ENCODE peak calls at places on chromosomes 5 and 9, in seven cellular contexts. W is epithelial cell of esophagus, Q is upper lobe of right lung, A is AG04450, N is left ventricle myocardium inferior, C is psoas muscle, L is foreskin fibroblast. D is an unnamed sample.

GRCh38 chr9:25691786-25692185 is 13.5 kb upstream of the TUSC1 start:
- DNase-seq in N (no peak), L (no peak), A (no peak), Q (no peak), W (no peak), C (no peak), D (no peak)

GRCh38 chr9:137455361-137455991 is 3.7 kb downstream of the NSMF start:
- DNase-seq in C (peak), Q (peak), N (no peak), W (no peak), L (no peak), A (no peak), D (no peak)

GRCh38 chr5:98065261-98065909 is 708.1 kb upstream of the RGMB start:
- DNase-seq in N (no peak), W (peak), A (no peak), Q (no peak), L (no peak), C (no peak), D (no peak)

GRCh38 chr5:31530541-31531265 is 1.2 kb downstream of the DROSHA start:
- DNase-seq in C (no peak), N (no peak), L (no peak), Q (no peak), A (no peak), W (peak), D (no peak)

GRCh38 chr5:22541037-22541436 is 312.1 kb downstream of the CDH12 start:
- DNase-seq in N (no peak), W (no peak), A (no peak), Q (no peak), C (no peak), L (no peak), D (no peak)

GRCh38 chr5:29960323-29960722 is 1233.2 kb upstream of the CDH6 start:
- DNase-seq in C (no peak), L (no peak), A (no peak), Q (no peak), N (no peak), W (no peak), D (no peak)

GRCh38 chr5:134507495-134507894 is 18.0 kb upstream of the JADE2 start:
- DNase-seq in Q (no peak), A (no peak), C (no peak), L (no peak), N (no peak), W (peak), D (no peak)

GRCh38 chr5:91293131-91293530 is 90.0 kb downstream of the ARRDC3 start:
- DNase-seq in N (no peak), C (no peak), L (no peak), Q (no peak), A (no peak), W (no peak), D (no peak)

GRCh38 chr5:94613583-94613982 is 4.8 kb downstream of the KIAA0825 start:
- DNase-seq in L (no peak), C (no peak), Q (no peak), N (no peak), W (peak), A (no peak), D (no peak)

GRCh38 chr5:58849995-58850667 is 267.3 kb downstream of the RAB3C start:
- DNase-seq in L (no peak), N (no peak), C (no peak), Q (peak), W (peak), A (no peak), D (no peak)

GRCh38 chr9:101977614-101978210 is 239.3 kb upstream of the GRIN3A start:
- DNase-seq in L (no peak), A (no peak), C (no peak), W (peak), Q (no peak), N (no peak), D (no peak)

GRCh38 chr5:55773057-55773456 is 35.2 kb downstream of the DDX4 start:
- DNase-seq in L (no peak), Q (no peak), W (no peak), N (no peak), C (no peak), A (no peak), D (no peak)

GRCh38 chr5:178180141-178180863 is 6.9 kb downstream of the GMCL2 start:
- DNase-seq in A (no peak), W (no peak), N (no peak), C (no peak), L (no peak), Q (no peak), D (no peak)

GRCh38 chr5:179549973-179550510 is 312 bp upstream of the RUFY1 start:
- DNase-seq in Q (no peak), A (no peak), W (no peak), C (no peak), N (no peak), L (peak), D (no peak)

GRCh38 chr5:109316631-109317030 is 93.1 kb downstream of the PJA2 start:
- DNase-seq in A (no peak), C (no peak), L (peak), N (no peak), W (peak), Q (no peak), D (no peak)

GRCh38 chr9:85208666-85209065 is 533.1 kb downstream of the AGTPBP1 start:
- DNase-seq in N (no peak), A (no peak), C (no peak), W (no peak), L (no peak), Q (no peak), D (no peak)

GRCh38 chr5:162684145-162684544 is 616.6 kb downstream of the GABRG2 start:
- DNase-seq in N (no peak), C (no peak), A (no peak), L (no peak), W (no peak), Q (no peak), D (no peak)

GRCh38 chr9:76732341-76732958 is 31.8 kb upstream of the PCA3 start:
- DNase-seq in L (no peak), N (no peak), Q (no peak), W (no peak), C (no peak), A (no peak), D (no peak)

GRCh38 chr5:42944989-42945388 is 95.1 kb downstream of the ANXA2R start:
- DNase-seq in A (peak), Q (no peak), C (no peak), N (no peak), L (peak), W (peak), D (no peak)

GRCh38 chr5:69217154-69217731 is 17.4 kb upstream of the CDK7 start:
- DNase-seq in A (no peak), C (no peak), Q (no peak), L (no peak), N (peak), W (no peak), D (peak)

GRCh38 chr5:39494099-39494498 is 69.3 kb upstream of the DAB2 start:
- DNase-seq in A (no peak), W (no peak), C (no peak), N (no peak), L (no peak), Q (no peak), D (no peak)

GRCh38 chr5:180785794-180786221 is 16.8 kb downstream of the MGAT1 start:
- DNase-seq in W (peak), L (peak), A (peak), Q (peak), C (peak), N (no peak), D (no peak)

GRCh38 chr9:133960568-133961129 is 31.5 kb downstream of the VAV2 start:
- DNase-seq in Q (no peak), L (no peak), C (peak), N (no peak), W (peak), A (no peak), D (no peak)
- TF ChIP-seq CTCF in Q (peak), L (no peak), C (no peak), N (no peak), W (peak), A (no peak), D (no peak)

DNA sequence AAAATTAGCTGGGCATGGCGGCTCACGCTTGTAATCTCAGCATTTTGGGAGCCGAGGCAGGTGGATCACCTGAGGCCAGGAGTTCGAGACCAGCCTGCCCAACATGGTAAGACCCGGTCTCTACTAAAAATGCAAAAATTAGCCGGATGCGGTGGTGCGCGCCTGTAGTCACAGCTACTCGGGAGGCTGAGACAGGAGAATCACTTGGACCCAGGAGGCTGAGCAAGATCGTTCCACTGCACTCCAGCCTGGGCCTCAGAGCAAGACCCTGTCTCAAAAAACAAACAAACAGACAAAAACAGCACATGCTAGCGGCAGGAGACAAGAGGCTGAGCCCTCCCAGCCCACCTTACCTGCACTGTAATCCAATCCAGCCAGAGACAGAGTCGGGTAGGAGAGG is 1.1 kb upstream of the DOLPP1 start:
- DNase-seq in C (no peak), W (no peak), L (no peak), N (no peak), Q (no peak), A (no peak), D (no peak)
- H3K4me3 ChIP-seq in C (peak), W (peak), L (no peak), N (peak), Q (peak), A (peak), D (peak)

DNA sequence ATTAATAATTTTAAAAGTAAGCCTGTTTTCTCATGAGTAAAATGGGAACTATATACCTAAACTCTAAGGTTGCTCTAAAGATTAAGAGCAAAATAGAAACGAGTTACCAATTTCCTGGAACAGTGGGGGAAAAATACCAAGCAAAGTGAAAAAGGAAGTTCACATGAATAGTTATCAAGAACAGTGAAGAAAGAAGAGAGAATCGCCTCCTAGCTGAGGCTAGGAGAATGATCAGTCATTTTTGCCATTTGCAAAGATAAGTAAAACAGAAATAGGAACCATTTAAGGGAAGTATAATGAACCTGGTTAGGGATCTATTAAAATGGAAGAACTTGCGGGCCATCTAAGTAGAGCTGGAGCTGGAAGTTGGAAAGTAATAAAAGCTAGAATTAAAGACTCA is 50.7 kb downstream of the P4HA2 start:
- DNase-seq in A (no peak), W (no peak), L (no peak), N (no peak), C (no peak), Q (no peak), D (peak)
- TF ChIP-seq CTCF in A (peak), W (peak), L (peak), N (no peak), C (no peak), Q (no peak), D (peak)

GRCh38 chr9:16867571-16868311 is 2.7 kb downstream of the BNC2 start:
- DNase-seq in L (peak), C (peak), A (no peak), N (no peak), W (peak), Q (no peak), D (no peak)
- H3K4me3 ChIP-seq in L (peak), C (peak), A (peak), N (peak), W (no peak), Q (peak), D (no peak)

GRCh38 chr5:133051117-133051546 is 681 bp upstream of the HSPA4 start:
- DNase-seq in W (no peak), L (no peak), Q (no peak), C (no peak), N (no peak), A (no peak), D (no peak)
- TF ChIP-seq CTCF in W (no peak), L (no peak), Q (no peak), C (no peak), N (no peak), A (no peak), D (no peak)

D was measured in GM12864.